ENCODE peak calls at places on chromosomes 3 and 15, in four cellular contexts. V is SK-N-SH, R is HepG2, H is GM12878. J is an unnamed sample. For H3K4me1, the result is how much of the 10 kb centered on the place peaks cover.

GRCh38 chr15:60840306-60840702 is 361.4 kb upstream of the ICE2 start:
- DNase-seq in V (no peak), R (no peak), H (no peak), J (no peak)

GRCh38 chr3:47541583-47542108 is 28.1 kb upstream of the ELP6 start:
- DNase-seq in H (no peak), V (no peak), R (no peak), J (no peak)

GRCh38 chr3:38031022-38031994 is 1.9 kb upstream of the PLCD1 start:
- DNase-seq in V (no peak), H (no peak), R (no peak), J (no peak)

GRCh38 chr3:66464512-66464894 is 36.3 kb downstream of the LRIG1 start:
- DNase-seq in R (no peak), V (no peak), H (no peak), J (no peak)

GRCh38 chr3:97934980-97935695 is 37.1 kb downstream of the RIOX2 start:
- DNase-seq in H (no peak), V (no peak), R (no peak), J (no peak)

GRCh38 chr15:81449836-81450474 is 75.9 kb upstream of the TMC3 start:
- DNase-seq in H (no peak), V (no peak), R (peak), J (no peak)

GRCh38 chr15:81056276-81056675 is 55.6 kb downstream of the TLNRD1 start:
- DNase-seq in V (no peak), H (no peak), R (no peak), J (no peak)

GRCh38 chr15:76107169-76107568 is 47.4 kb downstream of the TMEM266 start:
- DNase-seq in R (no peak), V (no peak), H (no peak), J (no peak)

GRCh38 chr15:65057549-65057940 is 10.2 kb downstream of the RASL12 start:
- DNase-seq in R (no peak), V (peak), H (no peak), J (no peak)

GRCh38 chr15:33551860-33552259 is 241.1 kb downstream of the RYR3 start:
- DNase-seq in V (no peak), R (no peak), H (no peak), J (no peak)

GRCh38 chr15:68333775-68334470 is 56.4 kb downstream of the FEM1B start:
- DNase-seq in H (no peak), V (no peak), R (no peak), J (no peak)

GRCh38 chr15:68334661-68335124 is 57.1 kb downstream of the FEM1B start:
- DNase-seq in V (no peak), R (no peak), H (no peak), J (no peak)

GRCh38 chr15:68330911-68331310 is 53.4 kb downstream of the FEM1B start:
- DNase-seq in H (no peak), V (no peak), R (no peak), J (peak)

GRCh38 chr15:68330461-68330860 is 52.9 kb downstream of the FEM1B start:
- DNase-seq in R (no peak), H (no peak), V (no peak), J (no peak)

GRCh38 chr15:68332266-68332665 is 54.7 kb downstream of the FEM1B start:
- DNase-seq in V (no peak), R (no peak), H (no peak), J (no peak)
- H3K4me3 ChIP-seq in V (no peak), R (no peak), H (no peak), J (no peak)

DNA sequence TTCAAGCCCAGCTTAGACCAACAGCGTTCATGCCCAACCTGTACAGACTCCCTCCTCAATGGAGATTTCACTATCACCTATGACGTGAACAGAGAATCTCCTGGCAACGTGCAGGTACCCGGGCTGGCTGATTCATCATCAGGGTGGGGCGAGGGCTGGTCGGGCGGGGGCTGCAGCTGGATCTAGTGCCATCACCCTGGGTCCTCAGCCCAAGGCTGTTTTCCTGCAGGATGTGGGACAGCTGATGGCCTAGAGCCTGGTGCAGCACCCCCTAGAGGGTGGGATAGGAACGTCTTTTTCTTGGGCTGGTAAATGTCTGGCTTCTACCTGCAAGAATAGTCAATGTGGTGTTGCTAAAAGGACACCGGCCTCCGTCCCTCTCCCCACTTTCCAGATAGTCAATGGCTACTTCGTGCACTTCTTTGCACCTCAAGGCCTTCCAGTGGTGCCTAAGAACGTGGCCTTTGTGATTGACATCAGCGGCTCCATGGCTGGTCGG is 4.4 kb downstream of the ITIH3 start:
- DNase-seq in H (no peak), V (peak), R (peak), J (peak)
- TF ChIP-seq YY1 in H (no peak), V (no peak), R (no peak), J (no peak)

DNA sequence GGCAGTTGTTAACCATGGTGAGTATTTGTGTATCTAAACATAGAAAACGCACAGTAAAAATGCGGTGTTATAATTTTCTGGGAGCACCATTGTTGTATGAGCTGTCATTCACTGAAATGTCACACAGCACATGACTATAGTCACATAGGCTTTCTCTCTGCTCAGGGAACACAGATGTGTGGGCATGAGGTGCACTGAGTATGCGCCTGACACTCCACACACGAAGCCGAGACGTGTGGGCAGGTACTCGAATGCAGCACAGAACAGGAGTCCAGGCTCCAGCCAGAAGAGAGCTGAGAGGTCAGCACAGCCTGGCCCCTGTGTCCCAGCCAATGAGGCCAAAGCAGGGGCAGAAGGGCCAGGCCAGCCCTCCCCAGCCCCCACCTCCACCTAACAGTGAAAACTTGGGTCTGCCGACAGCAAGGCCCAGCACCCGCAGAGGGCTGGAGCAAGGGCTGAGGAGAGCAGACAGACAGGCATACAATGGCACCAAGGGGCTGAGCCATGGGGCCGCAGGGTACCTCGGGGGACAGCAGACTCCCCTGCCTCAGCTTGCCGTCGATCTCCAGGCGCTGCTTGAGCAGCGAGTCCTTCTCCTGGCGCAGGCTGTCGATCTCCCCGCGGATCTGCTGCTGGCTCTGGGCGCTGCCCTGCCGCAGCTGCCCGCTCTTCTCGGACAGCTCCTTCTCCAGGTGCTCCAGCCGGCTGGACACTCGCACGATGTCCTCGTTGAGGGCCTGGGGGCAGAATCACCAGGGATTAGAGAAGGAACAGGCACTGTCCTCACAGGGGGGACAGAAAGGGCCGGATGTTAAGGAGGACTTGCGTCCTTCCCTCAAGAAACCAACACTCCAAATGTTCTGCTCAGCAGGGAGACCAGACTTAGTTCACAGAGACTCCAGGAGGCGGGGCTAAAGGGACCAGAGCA is 24.0 kb downstream of the KIF7 start:
- DNase-seq in H (no peak), R (no peak), V (peak), J (no peak)
- H3K4me1 ChIP-seq in H (under half), R (under half), V (under half), J (under half)

GRCh38 chr3:12627371-12627770 is 36.5 kb downstream of the RAF1 start:
- DNase-seq in V (no peak), R (no peak), H (no peak), J (no peak)
- H3K4me3 ChIP-seq in V (no peak), R (no peak), H (no peak), J (no peak)